ENCODE peak calls at places on chromosomes 12 and 14, in eight cellular contexts. B is BE2C, K is left ventricle myocardium inferior, O is IMR-90, H is Peyer's patch, T is MM.1S, N is SK-N-SH, L is thoracic aorta. G is an unnamed sample.
A peak's percentile ranks its signal among the peaks of the same experiment; 100 is the strongest.

GRCh38 chr14:59123975-59124374 is 64.5 kb upstream of the DAAM1 start:
- DNase-seq in B (no peak), K (no peak), O (peak; percentile 49), H (no peak), T (no peak), N (peak; percentile 38), L (no peak), G (peak; percentile 6)

GRCh38 chr14:59427653-59428578 is 37.3 kb downstream of the GPR135 start:
- DNase-seq in B (no peak), K (peak; percentile 72), O (no peak), H (no peak), T (no peak), N (no peak), L (peak; percentile 26), G (no peak)

GRCh38 chr12:104684884-104685283 is 228.1 kb downstream of the CHST11 start:
- DNase-seq in B (no peak), K (no peak), O (peak; percentile 67), H (no peak), T (no peak), N (no peak), L (no peak), G (no peak)

GRCh38 chr12:94074970-94075695 is 73.2 kb upstream of the PLXNC1 start:
- DNase-seq in B (peak; percentile 40), K (peak; percentile 76), O (peak; percentile 89), H (peak; percentile 65), T (no peak), N (peak; percentile 48), L (no peak), G (peak; percentile 36)

GRCh38 chr12:3672113-3672509 is 80.8 kb downstream of the CRACR2A start:
- DNase-seq in B (no peak), K (no peak), O (no peak), H (no peak), T (no peak), N (no peak), L (no peak), G (no peak)

GRCh38 chr12:42174978-42175377 is 30.3 kb upstream of the GXYLT1 start:
- DNase-seq in B (no peak), K (no peak), O (no peak), H (no peak), T (no peak), N (no peak), L (no peak), G (no peak)

GRCh38 chr12:3202734-3203446 is 125.7 kb downstream of the TSPAN9 start:
- DNase-seq in B (peak; percentile 72), K (no peak), O (peak; percentile 34), H (peak; percentile 75), T (peak; percentile 37), N (peak; percentile 83), L (no peak), G (no peak)

GRCh38 chr14:104985675-104986486 is at the start of gene CLBA1:
- DNase-seq in B (peak; percentile 95), K (peak; percentile 89), O (peak; percentile 87), H (peak; percentile 94), T (peak; percentile 84), N (peak; percentile 99), L (peak; percentile 53), G (no peak)

GRCh38 chr14:101721951-101722661 is 39.4 kb upstream of the PPP2R5C start:
- DNase-seq in B (no peak), K (no peak), O (no peak), H (peak; percentile 91), T (no peak), N (no peak), L (no peak), G (no peak)

GRCh38 chr14:100878271-100879146 is 25.0 kb downstream of the RTL1 start:
- DNase-seq in B (no peak), K (peak; percentile 1), O (no peak), H (no peak), T (no peak), N (no peak), L (no peak), G (no peak)

GRCh38 chr14:65835501-65835900 is 423.0 kb downstream of the FUT8 start:
- DNase-seq in B (no peak), K (no peak), O (no peak), H (no peak), T (no peak), N (no peak), L (no peak), G (no peak)

GRCh38 chr14:77761205-77761931 is 412 bp upstream of the SNW1 start:
- DNase-seq in B (peak; percentile 47), K (peak; percentile 32), O (peak; percentile 36), H (peak; percentile 53), T (no peak), N (peak; percentile 55), L (no peak), G (peak; percentile 66)

GRCh38 chr12:127455347-127456265 is 811.4 kb upstream of the TMEM132C start:
- DNase-seq in B (no peak), K (no peak), O (no peak), H (no peak), T (no peak), N (peak; percentile 36), L (no peak), G (no peak)

GRCh38 chr14:52949249-52949648 is 1.6 kb downstream of the FERMT2 start:
- DNase-seq in B (no peak), K (no peak), O (no peak), H (no peak), T (no peak), N (peak; percentile 3), L (no peak), G (no peak)

GRCh38 chr14:52948836-52949235 is 2.0 kb downstream of the FERMT2 start:
- DNase-seq in B (no peak), K (no peak), O (no peak), H (no peak), T (no peak), N (no peak), L (no peak), G (no peak)

GRCh38 chr14:52949711-52950409 is 990 bp downstream of the FERMT2 start:
- DNase-seq in B (peak; percentile 29), K (no peak), O (peak; percentile 46), H (no peak), T (no peak), N (peak; percentile 36), L (no peak), G (no peak)

GRCh38 chr14:52950410-52950897 is 396 bp downstream of the FERMT2 start:
- DNase-seq in B (peak; percentile 70), K (peak; percentile 58), O (peak; percentile 29), H (peak; percentile 58), T (no peak), N (peak; percentile 71), L (peak; percentile 26), G (no peak)

DNA sequence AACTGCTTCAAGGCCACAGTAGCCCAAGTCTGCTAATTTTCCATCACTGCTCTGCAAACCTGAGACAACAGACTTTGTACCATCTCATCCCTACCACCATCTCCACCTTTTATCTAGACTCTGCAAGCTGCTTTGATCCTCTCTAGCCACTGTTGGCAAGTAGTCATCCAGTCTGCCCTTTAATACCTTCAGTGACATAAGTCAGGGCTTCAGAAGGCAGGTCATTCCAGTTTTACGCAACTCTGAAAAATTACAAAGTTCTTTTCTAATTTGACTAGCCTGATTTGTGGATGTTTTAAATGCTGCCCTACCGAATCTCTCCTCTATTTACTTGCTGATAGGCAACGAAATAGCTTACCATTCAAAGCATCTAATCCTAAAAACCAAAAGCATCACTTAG is 2.8 kb downstream of the FERMT2 start:
- DNase-seq in B (no peak), K (no peak), O (no peak), H (no peak), T (no peak), N (no peak), L (no peak), G (no peak)
- H3K4me3 ChIP-seq in B (peak overlapping the region; percentile 87), K (peak overlapping the region; percentile 95), O (peak overlapping the region; percentile 99), H (no peak overlapping the region), T (no peak overlapping the region), N (peak overlapping the region; percentile 95), L (peak overlapping the region; percentile 94), G (no peak overlapping the region)

GRCh38 chr12:5912437-5913334 is 32.4 kb downstream of the ANO2 start:
- DNase-seq in B (no peak), K (no peak), O (no peak), H (no peak), T (peak; percentile 27), N (no peak), L (no peak), G (no peak)
- TF ChIP-seq CTCF in B (peak; percentile 46), K (no peak), O (peak; percentile 30), H (no peak), T (peak; percentile 82), N (peak; percentile 45), L (no peak), G (peak; percentile 7)

DNA sequence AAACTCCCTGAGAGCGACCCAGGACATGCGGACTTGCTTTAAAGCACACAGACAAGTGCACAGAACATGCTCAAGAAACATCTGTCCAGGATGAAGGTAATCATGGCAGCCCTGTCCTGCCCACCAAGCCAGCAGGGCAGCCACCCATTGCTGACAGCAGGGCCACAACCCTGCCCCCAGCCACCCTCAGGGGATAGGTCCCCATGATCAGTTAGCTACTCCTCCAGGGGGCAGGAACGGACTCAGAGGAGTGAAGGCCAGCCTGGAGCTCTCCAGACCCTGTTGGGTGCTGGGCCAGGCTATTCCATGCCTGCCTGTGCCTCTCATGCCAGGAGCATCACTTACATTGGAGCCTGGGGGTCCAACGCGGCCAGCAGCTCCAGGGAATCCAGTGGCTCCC is 15.8 kb downstream of the TMEM106C start:
- DNase-seq in B (no peak), K (no peak), O (no peak), H (no peak), T (no peak), N (no peak), L (no peak), G (no peak)
- H3K4me3 ChIP-seq in B (no peak overlapping the region), K (no peak overlapping the region), O (no peak overlapping the region), H (no peak overlapping the region), T (no peak overlapping the region), N (no peak overlapping the region), L (no peak overlapping the region), G (no peak overlapping the region)

GRCh38 chr14:68099348-68100045 is 279.9 kb downstream of the RAD51B start:
- DNase-seq in B (no peak), K (no peak), O (no peak), H (no peak), T (no peak), N (no peak), L (no peak), G (no peak)

GRCh38 chr14:68089146-68089715 is 269.7 kb downstream of the RAD51B start:
- DNase-seq in B (no peak), K (no peak), O (peak; percentile 61), H (no peak), T (no peak), N (no peak), L (no peak), G (no peak)

GRCh38 chr14:68098834-68099233 is 279.3 kb downstream of the RAD51B start:
- DNase-seq in B (no peak), K (no peak), O (no peak), H (no peak), T (no peak), N (no peak), L (no peak), G (no peak)

GRCh38 chr14:68097727-68098126 is 278.1 kb downstream of the RAD51B start:
- DNase-seq in B (no peak), K (no peak), O (no peak), H (no peak), T (no peak), N (no peak), L (no peak), G (no peak)

DNA sequence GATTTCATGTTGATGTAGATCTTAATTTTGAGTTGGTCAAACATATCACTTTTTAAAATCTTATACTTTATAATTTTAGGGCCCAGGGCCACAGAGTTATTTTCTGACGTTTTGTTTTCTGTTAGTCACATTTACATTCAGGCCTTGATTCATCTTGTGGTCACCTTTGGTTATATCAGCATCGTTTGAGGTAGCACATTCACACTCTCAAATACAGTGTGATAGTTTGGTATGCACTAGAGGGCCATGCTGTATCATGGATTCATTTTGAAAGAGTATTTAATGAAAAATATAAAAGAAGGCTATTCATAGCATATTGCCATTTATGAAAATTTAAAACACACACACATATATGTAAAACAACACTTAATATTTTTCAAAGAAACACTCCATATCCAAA is 274.6 kb downstream of the RAD51B start:
- DNase-seq in B (no peak), K (no peak), O (no peak), H (no peak), T (no peak), N (no peak), L (no peak), G (no peak)
- TF ChIP-seq CTCF in B (no peak), K (no peak), O (no peak), H (no peak), T (no peak), N (no peak), L (no peak), G (no peak)

G was measured in epithelial cell of proximal tubule.